ENCODE peak calls at places on chromosome 10, in eight cellular contexts. One of them, this sample, is unnamed.

GRCh38 chr10:92590623-92591549 is 2.0 kb upstream of the KIF11 start:
- DNase-seq in sigmoid colon: no peak
- DNase-seq in GM13976: peak; percentile 64
- DNase-seq in upper lobe of right lung: peak; percentile 65
- DNase-seq in neural crest cell: peak; percentile 26
- DNase-seq in brain microvascular endothelial cell: peak; percentile 51
- DNase-seq in left lung: no peak
- DNase-seq in progenitor cell of endocrine pancreas: peak; percentile 15
- DNase-seq in this sample: peak; percentile 55

GRCh38 chr10:47414227-47414592 is 30.1 kb upstream of the ZNF488 start:
- DNase-seq in brain microvascular endothelial cell: no peak
- DNase-seq in upper lobe of right lung: no peak
- DNase-seq in left lung: no peak
- DNase-seq in progenitor cell of endocrine pancreas: no peak
- DNase-seq in GM13976: no peak
- DNase-seq in sigmoid colon: no peak
- DNase-seq in neural crest cell: no peak
- DNase-seq in this sample: no peak

GRCh38 chr10:49700997-49701396 is 21.5 kb downstream of the C10orf53 start:
- DNase-seq in neural crest cell: no peak
- DNase-seq in upper lobe of right lung: no peak
- DNase-seq in brain microvascular endothelial cell: no peak
- DNase-seq in GM13976: no peak
- DNase-seq in sigmoid colon: no peak
- DNase-seq in progenitor cell of endocrine pancreas: no peak
- DNase-seq in left lung: no peak
- DNase-seq in this sample: no peak

GRCh38 chr10:11882646-11883375 is 59.7 kb downstream of the PROSER2 start:
- DNase-seq in GM13976: no peak
- DNase-seq in brain microvascular endothelial cell: no peak
- DNase-seq in sigmoid colon: peak; percentile 4
- DNase-seq in left lung: no peak
- DNase-seq in upper lobe of right lung: no peak
- DNase-seq in progenitor cell of endocrine pancreas: no peak
- DNase-seq in neural crest cell: no peak
- DNase-seq in this sample: no peak

GRCh38 chr10:3172081-3172445 is 519 bp downstream of the PITRM1 start:
- DNase-seq in progenitor cell of endocrine pancreas: no peak
- DNase-seq in brain microvascular endothelial cell: peak; percentile 67
- DNase-seq in upper lobe of right lung: peak; percentile 69
- DNase-seq in left lung: no peak
- DNase-seq in neural crest cell: no peak
- DNase-seq in GM13976: no peak
- DNase-seq in sigmoid colon: no peak
- DNase-seq in this sample: no peak

GRCh38 chr10:22915314-22915713 is 12.5 kb upstream of the ARMC3 start:
- DNase-seq in progenitor cell of endocrine pancreas: no peak
- DNase-seq in upper lobe of right lung: no peak
- DNase-seq in GM13976: no peak
- DNase-seq in brain microvascular endothelial cell: no peak
- DNase-seq in neural crest cell: no peak
- DNase-seq in left lung: no peak
- DNase-seq in sigmoid colon: no peak
- DNase-seq in this sample: no peak

GRCh38 chr10:103395754-103396066 is 565 bp downstream of the ATP5MK start:
- DNase-seq in sigmoid colon: no peak
- DNase-seq in left lung: no peak
- DNase-seq in progenitor cell of endocrine pancreas: no peak
- DNase-seq in brain microvascular endothelial cell: no peak
- DNase-seq in neural crest cell: no peak
- DNase-seq in GM13976: peak; percentile 38
- DNase-seq in upper lobe of right lung: no peak
- DNase-seq in this sample: peak; percentile 18

GRCh38 chr10:93745411-93746065 is 12.2 kb upstream of the LGI1 start:
- DNase-seq in GM13976: no peak
- DNase-seq in sigmoid colon: no peak
- DNase-seq in neural crest cell: no peak
- DNase-seq in progenitor cell of endocrine pancreas: no peak
- DNase-seq in upper lobe of right lung: no peak
- DNase-seq in brain microvascular endothelial cell: no peak
- DNase-seq in left lung: no peak
- DNase-seq in this sample: no peak

GRCh38 chr10:7529638-7530037 is 118.8 kb upstream of the SFMBT2 start:
- DNase-seq in neural crest cell: no peak
- DNase-seq in sigmoid colon: peak; percentile 75
- DNase-seq in brain microvascular endothelial cell: no peak
- DNase-seq in upper lobe of right lung: no peak
- DNase-seq in left lung: no peak
- DNase-seq in progenitor cell of endocrine pancreas: no peak
- DNase-seq in GM13976: no peak
- DNase-seq in this sample: no peak

GRCh38 chr10:93894516-93895378 is 969 bp downstream of the SLC35G1 start:
- DNase-seq in left lung: no peak
- DNase-seq in brain microvascular endothelial cell: no peak
- DNase-seq in sigmoid colon: no peak
- DNase-seq in progenitor cell of endocrine pancreas: no peak
- DNase-seq in neural crest cell: no peak
- DNase-seq in GM13976: peak; percentile 15
- DNase-seq in upper lobe of right lung: no peak
- DNase-seq in this sample: no peak

GRCh38 chr10:59181668-59182067 is 5.2 kb downstream of the PHYHIPL start:
- DNase-seq in upper lobe of right lung: no peak
- DNase-seq in left lung: no peak
- DNase-seq in GM13976: peak; percentile 62
- DNase-seq in brain microvascular endothelial cell: peak; percentile 65
- DNase-seq in progenitor cell of endocrine pancreas: peak; percentile 9
- DNase-seq in sigmoid colon: no peak
- DNase-seq in neural crest cell: peak; percentile 1
- DNase-seq in this sample: peak; percentile 54

GRCh38 chr10:87973635-87974034 is 110.2 kb downstream of the PTEN start:
- DNase-seq in left lung: no peak
- DNase-seq in sigmoid colon: no peak
- DNase-seq in GM13976: no peak
- DNase-seq in upper lobe of right lung: no peak
- DNase-seq in progenitor cell of endocrine pancreas: no peak
- DNase-seq in brain microvascular endothelial cell: no peak
- DNase-seq in neural crest cell: no peak
- DNase-seq in this sample: no peak

GRCh38 chr10:113922787-113923570 is 68.5 kb downstream of the NHLRC2 start:
- DNase-seq in brain microvascular endothelial cell: no peak
- DNase-seq in sigmoid colon: no peak
- DNase-seq in neural crest cell: no peak
- DNase-seq in GM13976: no peak
- DNase-seq in left lung: no peak
- DNase-seq in upper lobe of right lung: no peak
- DNase-seq in progenitor cell of endocrine pancreas: no peak
- DNase-seq in this sample: no peak
- TF ChIP-seq CTCF in brain microvascular endothelial cell: peak; percentile 14
- TF ChIP-seq CTCF in sigmoid colon: no peak
- TF ChIP-seq CTCF in neural crest cell: no peak
- TF ChIP-seq CTCF in GM13976: no peak
- TF ChIP-seq CTCF in left lung: no peak
- TF ChIP-seq CTCF in upper lobe of right lung: no peak
- TF ChIP-seq CTCF in progenitor cell of endocrine pancreas: no peak
- TF ChIP-seq CTCF in this sample: peak; percentile 25

GRCh38 chr10:14560274-14560673 is 214.4 kb downstream of the FAM107B start:
- DNase-seq in left lung: peak; percentile 74
- DNase-seq in progenitor cell of endocrine pancreas: no peak
- DNase-seq in neural crest cell: no peak
- DNase-seq in brain microvascular endothelial cell: no peak
- DNase-seq in upper lobe of right lung: peak; percentile 74
- DNase-seq in sigmoid colon: no peak
- DNase-seq in GM13976: no peak
- DNase-seq in this sample: no peak
- TF ChIP-seq CTCF in left lung: peak; percentile 10
- TF ChIP-seq CTCF in progenitor cell of endocrine pancreas: peak; percentile 33
- TF ChIP-seq CTCF in neural crest cell: peak; percentile 23
- TF ChIP-seq CTCF in brain microvascular endothelial cell: peak; percentile 38
- TF ChIP-seq CTCF in upper lobe of right lung: peak; percentile 22
- TF ChIP-seq CTCF in sigmoid colon: no peak
- TF ChIP-seq CTCF in GM13976: no peak
- TF ChIP-seq CTCF in this sample: no peak

GRCh38 chr10:122768033-122768745 is 68.5 kb upstream of the C10orf120 start:
- DNase-seq in progenitor cell of endocrine pancreas: no peak
- DNase-seq in left lung: no peak
- DNase-seq in brain microvascular endothelial cell: no peak
- DNase-seq in GM13976: no peak
- DNase-seq in neural crest cell: no peak
- DNase-seq in upper lobe of right lung: no peak
- DNase-seq in sigmoid colon: no peak
- DNase-seq in this sample: no peak
- TF ChIP-seq CTCF in progenitor cell of endocrine pancreas: no peak
- TF ChIP-seq CTCF in left lung: no peak
- TF ChIP-seq CTCF in brain microvascular endothelial cell: no peak
- TF ChIP-seq CTCF in GM13976: no peak
- TF ChIP-seq CTCF in neural crest cell: no peak
- TF ChIP-seq CTCF in upper lobe of right lung: no peak
- TF ChIP-seq CTCF in sigmoid colon: no peak
- TF ChIP-seq CTCF in this sample: no peak

GRCh38 chr10:95242581-95243317 is 48.1 kb downstream of the PDLIM1 start:
- DNase-seq in GM13976: no peak
- DNase-seq in sigmoid colon: no peak
- DNase-seq in progenitor cell of endocrine pancreas: peak; percentile 29
- DNase-seq in upper lobe of right lung: no peak
- DNase-seq in left lung: no peak
- DNase-seq in neural crest cell: peak; percentile 62
- DNase-seq in brain microvascular endothelial cell: no peak
- DNase-seq in this sample: peak; percentile 21
- TF ChIP-seq CTCF in GM13976: peak; percentile 25
- TF ChIP-seq CTCF in sigmoid colon: peak; percentile 52
- TF ChIP-seq CTCF in progenitor cell of endocrine pancreas: peak; percentile 77
- TF ChIP-seq CTCF in upper lobe of right lung: peak; percentile 54
- TF ChIP-seq CTCF in left lung: no peak
- TF ChIP-seq CTCF in neural crest cell: peak; percentile 70
- TF ChIP-seq CTCF in brain microvascular endothelial cell: peak; percentile 83
- TF ChIP-seq CTCF in this sample: peak; percentile 54

GRCh38 chr10:27792191-27792590 is 46.6 kb upstream of the MKX start:
- DNase-seq in GM13976: no peak
- DNase-seq in progenitor cell of endocrine pancreas: no peak
- DNase-seq in sigmoid colon: no peak
- DNase-seq in left lung: no peak
- DNase-seq in upper lobe of right lung: no peak
- DNase-seq in neural crest cell: no peak
- DNase-seq in brain microvascular endothelial cell: peak; percentile 56
- DNase-seq in this sample: no peak

GRCh38 chr10:27799046-27799445 is 53.4 kb upstream of the MKX start:
- DNase-seq in left lung: no peak
- DNase-seq in progenitor cell of endocrine pancreas: no peak
- DNase-seq in neural crest cell: no peak
- DNase-seq in brain microvascular endothelial cell: no peak
- DNase-seq in upper lobe of right lung: no peak
- DNase-seq in GM13976: no peak
- DNase-seq in sigmoid colon: no peak
- DNase-seq in this sample: no peak

DNA sequence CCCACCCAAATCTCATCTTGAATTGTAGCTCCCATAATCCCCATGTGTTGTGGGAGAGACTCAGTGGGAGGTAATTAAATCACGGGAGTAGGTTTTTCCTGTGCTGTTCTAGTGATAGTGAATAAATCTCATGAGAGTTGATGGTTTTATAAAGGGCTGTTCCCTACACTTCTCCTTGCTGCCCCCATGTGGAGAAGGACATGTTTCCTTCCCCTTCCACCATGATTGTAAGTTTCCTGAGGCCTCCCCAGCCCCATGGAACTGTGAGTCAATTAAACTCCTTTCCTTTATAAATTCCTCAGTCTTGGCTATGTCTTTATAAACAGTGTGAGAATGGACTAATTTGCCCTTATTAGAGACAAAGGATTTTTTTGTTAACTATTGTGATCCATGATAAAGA is 48.5 kb upstream of the MKX start:
- DNase-seq in upper lobe of right lung: no peak
- DNase-seq in sigmoid colon: no peak
- DNase-seq in progenitor cell of endocrine pancreas: no peak
- DNase-seq in GM13976: no peak
- DNase-seq in neural crest cell: no peak
- DNase-seq in brain microvascular endothelial cell: no peak
- DNase-seq in left lung: no peak
- DNase-seq in this sample: no peak
- TF ChIP-seq CTCF in upper lobe of right lung: peak; percentile 19
- TF ChIP-seq CTCF in sigmoid colon: peak; percentile 32
- TF ChIP-seq CTCF in progenitor cell of endocrine pancreas: no peak
- TF ChIP-seq CTCF in GM13976: no peak
- TF ChIP-seq CTCF in neural crest cell: peak; percentile 41
- TF ChIP-seq CTCF in brain microvascular endothelial cell: peak; percentile 50
- TF ChIP-seq CTCF in left lung: no peak
- TF ChIP-seq CTCF in this sample: no peak

This sample was measured in GM13977.